ENCODE peak calls at places on chromosomes 2 and 18, in eight cellular contexts. H, O, Q, T, J, B, D and V are unnamed samples.

GRCh38 chr18:60549338-60549960 is 176.9 kb upstream of the MC4R start:
- DNase-seq in H (no peak), O (no peak), B (peak), Q (peak), D (peak), T (no peak), J (no peak), V (peak)

GRCh38 chr2:190409616-190410015 is 1.5 kb downstream of the MFSD6 start:
- DNase-seq in D (no peak), J (no peak), H (no peak), B (no peak), Q (no peak), O (no peak), T (no peak), V (no peak)

GRCh38 chr18:7728297-7728696 is 161.2 kb downstream of the PTPRM start:
- DNase-seq in B (peak), H (no peak), J (no peak), D (no peak), T (no peak), Q (no peak), O (no peak), V (peak)

GRCh38 chr2:231094671-231095346 is 30.0 kb downstream of the HTR2B start:
- DNase-seq in Q (no peak), B (no peak), T (no peak), J (no peak), H (no peak), O (no peak), D (no peak), V (no peak)

GRCh38 chr2:238945433-238946150 is 97.7 kb downstream of the TWIST2 start:
- DNase-seq in J (peak), Q (peak), H (peak), T (no peak), B (no peak), O (peak), D (peak), V (no peak)

GRCh38 chr2:170434900-170435640 is 257.1 kb downstream of the MYO3B start:
- DNase-seq in D (no peak), B (no peak), O (no peak), H (no peak), J (no peak), T (no peak), Q (no peak), V (no peak)

GRCh38 chr18:51011709-51012108 is 18.3 kb upstream of the SMAD4 start:
- DNase-seq in H (no peak), Q (no peak), D (no peak), J (no peak), O (no peak), B (no peak), T (no peak), V (no peak)

GRCh38 chr2:16025876-16026640 is 85.7 kb downstream of the MYCN start:
- DNase-seq in Q (no peak), H (no peak), O (no peak), J (no peak), D (no peak), B (no peak), T (no peak), V (no peak)

GRCh38 chr18:79460445-79461300 is 64.9 kb downstream of the NFATC1 start:
- DNase-seq in B (no peak), H (no peak), D (no peak), J (no peak), O (no peak), Q (no peak), T (no peak), V (no peak)

GRCh38 chr18:49813321-49814146 is at the start of gene ACAA2:
- DNase-seq in H (peak), O (peak), D (peak), Q (peak), T (peak), J (peak), B (peak), V (peak)

GRCh38 chr2:235148201-235149170 is 196.7 kb downstream of the SH3BP4 start:
- DNase-seq in O (no peak), T (no peak), D (no peak), J (no peak), B (no peak), Q (no peak), H (no peak), V (no peak)

GRCh38 chr2:241159116-241159515 is 8.8 kb downstream of the PPP1R7 start:
- DNase-seq in J (no peak), B (no peak), H (no peak), Q (no peak), D (no peak), O (peak), T (no peak), V (no peak)

GRCh38 chr2:121748202-121748601 is 7.2 kb upstream of the TSN start:
- DNase-seq in O (no peak), D (peak), T (no peak), Q (peak), B (no peak), H (no peak), J (no peak), V (no peak)

GRCh38 chr2:54207666-54208195 is 48.3 kb downstream of the TSPYL6 start:
- DNase-seq in T (no peak), B (no peak), H (no peak), O (no peak), Q (peak), D (no peak), J (no peak), V (no peak)

GRCh38 chr2:38146917-38147307 is 71.0 kb upstream of the CYP1B1 start:
- DNase-seq in J (peak), O (no peak), D (no peak), B (no peak), H (no peak), T (peak), Q (peak), V (peak)

GRCh38 chr2:18605115-18605514 is 15.7 kb upstream of the NT5C1B start:
- DNase-seq in O (no peak), D (no peak), Q (no peak), H (no peak), B (no peak), J (no peak), T (no peak), V (no peak)

GRCh38 chr2:239873656-239874635 is 151.2 kb downstream of the NDUFA10 start:
- DNase-seq in O (no peak), Q (no peak), H (peak), J (peak), T (no peak), B (no peak), D (no peak), V (no peak)

GRCh38 chr18:57131782-57132181 is 15.1 kb upstream of the BOD1L2 start:
- DNase-seq in D (no peak), Q (no peak), T (peak), B (no peak), H (no peak), O (no peak), J (no peak), V (no peak)

GRCh38 chr18:23721711-23722479 is 32.6 kb downstream of the LAMA3 start:
- DNase-seq in O (no peak), Q (peak), T (no peak), J (no peak), B (no peak), H (no peak), D (peak), V (no peak)

GRCh38 chr2:2757764-2758163 is 426.7 kb upstream of the MYT1L start:
- DNase-seq in O (no peak), J (no peak), T (no peak), D (no peak), Q (no peak), B (no peak), H (no peak), V (no peak)

GRCh38 chr2:42756956-42757513 is 6.9 kb downstream of the OXER1 start:
- DNase-seq in B (no peak), D (no peak), T (no peak), Q (no peak), J (no peak), O (no peak), H (no peak), V (no peak)

GRCh38 chr2:33111002-33111446 is 164.3 kb downstream of the LTBP1 start:
- DNase-seq in D (no peak), O (no peak), B (no peak), J (no peak), Q (peak), H (no peak), T (no peak), V (no peak)

GRCh38 chr2:64865073-64865830 is 123.9 kb upstream of the SLC1A4 start:
- DNase-seq in Q (peak), T (peak), J (peak), O (peak), H (peak), D (peak), B (no peak), V (no peak)

GRCh38 chr18:75544051-75544481 is 116.6 kb upstream of the SMIM21 start:
- DNase-seq in O (no peak), H (no peak), D (no peak), Q (no peak), B (no peak), J (no peak), T (no peak), V (no peak)

GRCh38 chr2:63598971-63599370 is 10.2 kb downstream of the MDH1 start:
- DNase-seq in T (no peak), B (no peak), O (no peak), Q (no peak), H (no peak), J (no peak), D (no peak), V (no peak)

GRCh38 chr2:105718846-105719432 is 25.8 kb upstream of the NCK2 start:
- DNase-seq in D (no peak), J (no peak), Q (no peak), O (no peak), T (no peak), B (no peak), H (no peak), V (no peak)

GRCh38 chr18:48776161-48776555 is 174.6 kb downstream of the SMAD7 start:
- DNase-seq in B (no peak), D (no peak), Q (no peak), H (no peak), O (no peak), J (no peak), T (no peak), V (no peak)

GRCh38 chr2:125224830-125225229 is 1199.7 kb downstream of the CNTNAP5 start:
- DNase-seq in B (no peak), T (no peak), Q (no peak), J (no peak), H (no peak), D (peak), O (no peak), V (no peak)

GRCh38 chr2:45782968-45783367 is 131.5 kb downstream of the PRKCE start:
- DNase-seq in O (no peak), T (no peak), B (no peak), J (no peak), H (peak), D (peak), Q (no peak), V (no peak)

GRCh38 chr2:164842624-164842966 is 972 bp upstream of the COBLL1 start:
- DNase-seq in Q (no peak), T (no peak), H (no peak), O (no peak), J (no peak), D (no peak), B (no peak), V (no peak)

GRCh38 chr2:2012505-2012904 is 268.2 kb upstream of the PXDN start:
- DNase-seq in O (no peak), H (no peak), Q (peak), T (no peak), B (no peak), J (no peak), D (no peak), V (no peak)

GRCh38 chr18:1050012-1050657 is 145.5 kb downstream of the ADCYAP1 start:
- DNase-seq in Q (no peak), O (no peak), J (no peak), D (no peak), T (no peak), H (no peak), B (no peak), V (no peak)

GRCh38 chr2:181077128-181077709 is 96.8 kb downstream of the UBE2E3 start:
- DNase-seq in J (no peak), D (peak), Q (peak), H (no peak), O (no peak), B (no peak), T (no peak), V (no peak)

GRCh38 chr2:158993030-158993429 is 24.6 kb downstream of the TANC1 start:
- DNase-seq in B (no peak), H (no peak), O (no peak), T (no peak), J (no peak), D (no peak), Q (no peak), V (no peak)

GRCh38 chr2:158984554-158985207 is 16.2 kb downstream of the TANC1 start:
- DNase-seq in H (no peak), Q (no peak), D (no peak), B (no peak), O (no peak), T (peak), J (peak), V (no peak)

GRCh38 chr2:158988501-158988900 is 20.1 kb downstream of the TANC1 start:
- DNase-seq in Q (no peak), T (no peak), J (peak), H (no peak), D (no peak), O (no peak), B (no peak), V (no peak)

GRCh38 chr2:158990397-158991209 is 22.2 kb downstream of the TANC1 start:
- DNase-seq in H (no peak), T (no peak), J (no peak), B (no peak), D (no peak), O (no peak), Q (peak), V (peak)

GRCh38 chr2:158989165-158989564 is 20.7 kb downstream of the TANC1 start:
- DNase-seq in J (no peak), B (no peak), Q (no peak), O (no peak), H (no peak), T (no peak), D (no peak), V (no peak)
- H3K27ac ChIP-seq in J (no peak), B (no peak), Q (no peak), O (no peak), H (no peak), T (no peak), D (no peak), V (no peak)

GRCh38 chr2:215363461-215364156 is 51.8 kb downstream of the ATIC start:
- DNase-seq in H (no peak), D (no peak), O (no peak), T (no peak), B (no peak), Q (no peak), J (no peak), V (no peak)
- H3K27ac ChIP-seq in H (no peak), D (no peak), O (no peak), T (no peak), B (no peak), Q (peak), J (no peak), V (no peak)

DNA sequence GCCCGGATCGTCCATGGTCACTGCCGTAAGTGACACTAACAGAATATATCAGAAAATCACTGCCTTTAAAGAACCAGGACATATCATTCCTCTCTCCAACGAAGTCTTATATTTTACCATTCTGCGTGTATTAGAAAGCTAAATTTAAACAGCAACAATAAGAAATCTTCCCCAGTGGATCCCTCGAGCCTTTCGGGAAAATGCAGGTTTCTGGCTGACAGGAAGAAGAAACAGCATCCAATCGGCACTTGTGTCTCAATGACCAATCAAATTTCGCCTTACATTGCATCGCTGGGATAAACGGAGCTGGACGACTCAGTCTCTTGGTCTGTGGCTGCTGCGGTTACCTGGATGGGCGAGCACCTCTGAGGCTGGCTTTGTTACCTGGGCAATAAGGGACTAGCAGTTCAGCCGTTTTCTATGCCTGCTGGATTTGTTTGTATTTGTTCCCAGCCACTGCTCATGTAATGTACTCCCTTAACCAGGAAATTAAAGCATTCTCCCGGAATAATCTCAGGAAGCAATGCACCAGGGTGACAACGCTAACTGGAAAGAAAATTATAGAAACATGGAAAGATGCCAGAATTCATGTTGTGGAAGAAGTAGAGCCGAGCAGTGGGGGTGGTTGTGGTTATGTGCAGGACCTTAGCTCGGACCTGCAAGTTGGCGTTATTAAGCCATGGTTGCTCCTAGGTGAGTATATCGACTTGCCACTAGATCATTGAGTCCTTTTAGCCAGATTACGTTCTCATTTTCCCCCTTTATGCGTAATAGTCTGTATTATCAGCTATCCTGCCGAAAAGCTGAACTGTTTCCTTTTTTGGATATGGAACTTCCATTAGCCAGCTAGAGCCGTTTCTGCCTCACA is at the start of gene DUSP19:
- DNase-seq in B (peak), J (peak), Q (peak), T (peak), H (peak), D (peak), O (peak), V (peak)
- H3K27ac ChIP-seq in B (no peak), J (peak), Q (peak), T (peak), H (peak), D (no peak), O (peak), V (peak)

GRCh38 chr2:86224645-86225355 is 25.5 kb downstream of the MRPL35 start:
- DNase-seq in J (no peak), H (no peak), Q (no peak), O (peak), B (no peak), D (no peak), T (no peak), V (no peak)
- H3K27ac ChIP-seq in J (no peak), H (peak), Q (no peak), O (peak), B (no peak), D (no peak), T (no peak), V (no peak)

DNA sequence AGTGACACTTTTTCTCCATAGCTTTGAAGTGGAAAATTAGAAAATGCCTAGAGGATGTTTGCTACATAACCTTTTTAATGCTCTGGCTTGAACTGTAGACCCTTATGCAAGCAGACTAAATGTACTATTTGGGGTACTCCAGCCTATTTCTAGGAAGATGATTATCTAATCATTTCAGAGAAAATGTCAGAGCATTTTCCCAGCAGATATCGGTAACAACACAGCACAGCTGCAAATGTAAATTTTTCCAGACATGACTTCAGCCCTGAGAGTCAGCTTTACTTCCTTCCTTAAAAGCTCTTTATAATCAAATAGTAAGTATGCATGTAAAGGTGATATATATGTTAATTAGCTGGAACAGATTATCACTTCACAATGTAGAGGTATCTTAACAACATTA is 1647.1 kb downstream of the SUCLG1 start:
- DNase-seq in B (no peak), T (no peak), D (no peak), J (no peak), O (no peak), Q (no peak), H (no peak), V (no peak)
- H3K27ac ChIP-seq in B (no peak), T (no peak), D (no peak), J (no peak), O (no peak), Q (no peak), H (no peak), V (no peak)

GRCh38 chr18:4960578-4960977 is 236.5 kb downstream of the AKAIN1 start:
- DNase-seq in Q (no peak), H (no peak), O (no peak), D (no peak), J (no peak), T (no peak), B (no peak), V (no peak)
- H3K27ac ChIP-seq in Q (no peak), H (no peak), O (no peak), D (no peak), J (no peak), T (no peak), B (no peak), V (no peak)